ENCODE peak calls at places on chromosomes 6 and 20, in four cellular contexts. One of them, this sample, is unnamed.

GRCh38 chr6:390914-391558 is 516 bp upstream of the IRF4 start:
- DNase-seq in H1: no peak
- DNase-seq in GM12878: no peak
- DNase-seq in K562: no peak
- DNase-seq in this sample: no peak

GRCh38 chr6:152595507-152595906 is 41.7 kb downstream of the SYNE1 start:
- DNase-seq in H1: no peak
- DNase-seq in GM12878: no peak
- DNase-seq in K562: no peak
- DNase-seq in this sample: no peak

GRCh38 chr6:31070711-31071197 is 41.6 kb downstream of the C6orf15 start:
- DNase-seq in H1: peak; percentile 53
- DNase-seq in GM12878: no peak
- DNase-seq in K562: no peak
- DNase-seq in this sample: peak; percentile 76

GRCh38 chr6:127641905-127642304 is 64.9 kb downstream of the C6orf58 start:
- DNase-seq in H1: peak; percentile 19
- DNase-seq in GM12878: no peak
- DNase-seq in K562: no peak
- DNase-seq in this sample: peak; percentile 46

GRCh38 chr6:114075777-114076176 is 104.8 kb upstream of the HDAC2 start:
- DNase-seq in H1: no peak
- DNase-seq in GM12878: no peak
- DNase-seq in K562: no peak
- DNase-seq in this sample: no peak

GRCh38 chr6:124203106-124203811 is 399.6 kb downstream of the NKAIN2 start:
- DNase-seq in H1: no peak
- DNase-seq in GM12878: no peak
- DNase-seq in K562: no peak
- DNase-seq in this sample: no peak

GRCh38 chr6:35195120-35195780 is 18.5 kb upstream of the SCUBE3 start:
- DNase-seq in H1: no peak
- DNase-seq in GM12878: no peak
- DNase-seq in K562: peak; percentile 50
- DNase-seq in this sample: no peak

GRCh38 chr6:69867075-69867911 is 937 bp downstream of the COL19A1 start:
- DNase-seq in H1: no peak
- DNase-seq in GM12878: no peak
- DNase-seq in K562: peak; percentile 7
- DNase-seq in this sample: peak; percentile 28

GRCh38 chr20:59458645-59459044 is 145.7 kb upstream of the PHACTR3 start:
- DNase-seq in H1: no peak
- DNase-seq in GM12878: no peak
- DNase-seq in K562: peak; percentile 15
- DNase-seq in this sample: peak; percentile 10

GRCh38 chr20:15487682-15488081 is 1085.6 kb downstream of the KIF16B start:
- DNase-seq in H1: no peak
- DNase-seq in GM12878: no peak
- DNase-seq in K562: no peak
- DNase-seq in this sample: no peak

GRCh38 chr6:69578366-69578890 is 218.4 kb downstream of the LMBRD1 start:
- DNase-seq in H1: no peak
- DNase-seq in GM12878: no peak
- DNase-seq in K562: no peak
- DNase-seq in this sample: no peak

GRCh38 chr6:106789436-106790145 is 160.2 kb downstream of the QRSL1 start:
- DNase-seq in H1: no peak
- DNase-seq in GM12878: no peak
- DNase-seq in K562: no peak
- DNase-seq in this sample: no peak

GRCh38 chr20:37526238-37526838 is 1.3 kb downstream of the BLCAP start:
- DNase-seq in H1: no peak
- DNase-seq in GM12878: no peak
- DNase-seq in K562: peak; percentile 71
- DNase-seq in this sample: peak; percentile 64

GRCh38 chr6:21200056-21200870 is 393.3 kb upstream of the SOX4 start:
- DNase-seq in H1: no peak
- DNase-seq in GM12878: no peak
- DNase-seq in K562: no peak
- DNase-seq in this sample: no peak

GRCh38 chr6:158338311-158339112 is 26.2 kb downstream of the TULP4 start:
- DNase-seq in H1: no peak
- DNase-seq in GM12878: no peak
- DNase-seq in K562: no peak
- DNase-seq in this sample: no peak

GRCh38 chr6:12958052-12958706 is 241.6 kb downstream of the PHACTR1 start:
- DNase-seq in H1: no peak
- DNase-seq in GM12878: no peak
- DNase-seq in K562: no peak
- DNase-seq in this sample: no peak

DNA sequence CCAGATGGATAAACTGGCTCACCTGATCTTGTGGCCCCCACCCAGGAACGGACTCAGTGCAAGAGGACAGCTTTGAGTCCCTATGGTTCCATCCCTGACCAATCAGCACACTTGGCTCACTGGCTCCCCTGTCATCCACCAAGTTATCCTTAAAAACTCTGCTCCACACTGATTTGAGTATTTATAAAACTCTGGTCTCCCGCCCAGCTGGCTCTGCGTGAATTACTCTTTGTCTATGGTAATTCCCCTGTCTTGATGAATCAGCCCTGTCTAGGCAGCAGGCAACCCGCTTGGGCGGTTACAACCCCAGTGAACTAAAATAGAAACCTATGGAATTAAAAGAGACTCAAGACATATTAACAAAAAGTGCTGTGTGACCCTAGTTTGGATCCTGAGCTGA is 38.1 kb upstream of the CD83 start:
- DNase-seq in H1: no peak
- DNase-seq in GM12878: no peak
- DNase-seq in K562: no peak
- DNase-seq in this sample: no peak
- TF ChIP-seq JUND in H1: no peak
- TF ChIP-seq JUND in GM12878: no peak
- TF ChIP-seq JUND in K562: no peak
- TF ChIP-seq JUND in this sample: no peak

DNA sequence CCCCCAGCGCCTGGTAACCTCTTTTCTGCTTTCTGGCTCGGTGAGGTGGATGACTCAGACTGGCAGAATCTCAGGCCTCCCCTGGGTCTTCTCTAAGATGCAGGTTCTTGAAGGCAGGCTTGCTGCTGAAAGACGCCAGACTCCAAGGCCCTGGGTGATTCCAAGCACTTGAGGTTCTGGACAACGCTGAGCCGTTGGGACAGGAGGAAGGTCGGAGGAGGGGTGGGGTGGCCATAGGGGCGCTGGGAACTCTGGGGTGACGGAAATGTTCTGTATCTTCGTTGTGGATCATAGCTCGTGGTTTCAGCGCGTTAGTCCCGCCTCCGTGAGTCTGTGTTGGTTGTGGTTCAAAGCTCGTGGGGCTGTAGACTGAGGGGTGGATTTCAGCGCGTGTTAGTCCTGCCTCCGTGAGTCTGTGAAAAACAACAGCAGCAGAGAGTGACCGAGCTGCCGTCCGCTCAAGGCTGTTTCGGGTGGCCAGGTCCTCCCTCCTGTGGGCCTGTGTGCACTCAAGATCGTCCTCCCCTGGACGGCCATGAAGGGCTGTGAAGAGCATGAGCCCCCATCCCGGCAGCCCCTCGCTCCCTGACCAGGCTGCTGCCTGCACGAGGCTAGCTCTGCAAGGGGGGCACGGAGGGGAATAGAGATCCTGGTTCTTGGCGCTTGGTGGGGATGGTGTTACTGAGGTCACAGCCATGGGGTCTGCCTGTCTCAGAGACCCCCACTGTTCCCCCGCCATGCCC is 7.7 kb downstream of the NTSR1 start:
- DNase-seq in H1: no peak
- DNase-seq in GM12878: no peak
- DNase-seq in K562: no peak
- DNase-seq in this sample: no peak
- TF ChIP-seq JUND in H1: no peak
- TF ChIP-seq JUND in GM12878: no peak
- TF ChIP-seq JUND in K562: peak; percentile 5
- TF ChIP-seq JUND in this sample: no peak

GRCh38 chr6:97697450-97697849 is 414.4 kb upstream of the MMS22L start:
- DNase-seq in H1: no peak
- DNase-seq in GM12878: no peak
- DNase-seq in K562: no peak
- DNase-seq in this sample: peak; percentile 7

GRCh38 chr6:97703661-97704060 is 420.6 kb upstream of the MMS22L start:
- DNase-seq in H1: no peak
- DNase-seq in GM12878: no peak
- DNase-seq in K562: no peak
- DNase-seq in this sample: no peak

GRCh38 chr6:97705568-97705967 is 422.6 kb upstream of the MMS22L start:
- DNase-seq in H1: no peak
- DNase-seq in GM12878: no peak
- DNase-seq in K562: no peak
- DNase-seq in this sample: peak; percentile 9

DNA sequence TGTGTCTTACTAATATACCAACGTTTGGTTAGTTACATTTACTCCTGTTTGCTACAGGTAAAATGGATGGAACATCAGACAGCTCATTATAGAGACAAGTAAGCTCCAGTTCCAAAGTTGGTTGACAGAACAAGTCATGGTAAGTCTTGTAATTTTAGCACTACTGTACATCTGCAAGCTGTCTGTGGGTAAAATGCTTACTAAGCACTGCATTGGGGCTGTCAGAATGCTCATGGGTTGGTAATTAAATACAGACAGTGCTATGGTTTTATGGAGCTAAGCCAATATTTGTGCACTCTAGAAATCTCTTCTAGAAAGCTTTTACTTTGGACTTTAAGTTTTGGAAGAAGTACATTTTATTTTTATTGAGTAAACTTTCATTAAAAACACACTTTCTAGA is 419.2 kb upstream of the MMS22L start:
- DNase-seq in H1: no peak
- DNase-seq in GM12878: no peak
- DNase-seq in K562: no peak
- DNase-seq in this sample: no peak
- TF ChIP-seq JUND in H1: no peak
- TF ChIP-seq JUND in GM12878: no peak
- TF ChIP-seq JUND in K562: no peak
- TF ChIP-seq JUND in this sample: no peak

GRCh38 chr20:51581571-51581970 is 39.1 kb upstream of the NFATC2 start:
- DNase-seq in H1: no peak
- DNase-seq in GM12878: no peak
- DNase-seq in K562: no peak
- DNase-seq in this sample: no peak

GRCh38 chr20:51577432-51578144 is 35.1 kb upstream of the NFATC2 start:
- DNase-seq in H1: no peak
- DNase-seq in GM12878: no peak
- DNase-seq in K562: no peak
- DNase-seq in this sample: no peak

GRCh38 chr20:51578145-51578459 is 35.6 kb upstream of the NFATC2 start:
- DNase-seq in H1: no peak
- DNase-seq in GM12878: no peak
- DNase-seq in K562: peak; percentile 59
- DNase-seq in this sample: no peak

GRCh38 chr20:51575486-51575885 is 33.0 kb upstream of the NFATC2 start:
- DNase-seq in H1: no peak
- DNase-seq in GM12878: no peak
- DNase-seq in K562: no peak
- DNase-seq in this sample: no peak

DNA sequence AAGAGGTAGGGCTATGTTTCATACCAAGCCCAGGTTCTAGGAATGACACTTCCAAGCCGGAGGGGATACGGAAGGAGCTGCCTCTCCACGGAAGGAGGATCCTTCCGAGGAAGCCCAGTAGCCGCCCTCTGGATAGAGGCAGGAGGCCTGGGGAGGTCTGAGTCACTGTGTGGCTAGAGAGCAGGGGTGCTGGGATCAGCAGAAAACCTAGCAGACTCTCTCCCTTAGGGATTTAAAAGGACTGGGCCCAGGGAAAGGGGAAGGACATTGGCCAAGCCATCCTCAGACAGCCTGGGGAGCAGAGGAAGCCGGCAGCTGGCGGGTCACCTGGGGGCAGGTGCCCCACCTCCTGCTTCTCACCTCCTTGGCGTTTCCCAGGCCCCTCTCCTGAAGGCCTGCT is 36.6 kb upstream of the NFATC2 start:
- DNase-seq in H1: no peak
- DNase-seq in GM12878: no peak
- DNase-seq in K562: no peak
- DNase-seq in this sample: no peak
- TF ChIP-seq JUND in H1: no peak
- TF ChIP-seq JUND in GM12878: no peak
- TF ChIP-seq JUND in K562: no peak
- TF ChIP-seq JUND in this sample: no peak

GRCh38 chr6:37651991-37652390 is 45.7 kb downstream of the MDGA1 start:
- DNase-seq in H1: no peak
- DNase-seq in GM12878: no peak
- DNase-seq in K562: no peak
- DNase-seq in this sample: no peak
- TF ChIP-seq JUND in H1: no peak
- TF ChIP-seq JUND in GM12878: no peak
- TF ChIP-seq JUND in K562: no peak
- TF ChIP-seq JUND in this sample: no peak

This sample was measured in T47D.